ENCODE peak calls at places on chromosome 19, in six cellular contexts. A, P, Y, N, U and X are unnamed samples.

GRCh38 chr19:46927893-46928292 is 67.1 kb downstream of the ARHGAP35 start:
- DNase-seq in N (no peak), Y (no peak), P (no peak), A (no peak), U (no peak), X (no peak)

GRCh38 chr19:7631577-7631976 is 1.9 kb downstream of the PCP2 start:
- DNase-seq in P (no peak), N (no peak), A (no peak), U (no peak), Y (no peak), X (no peak)

GRCh38 chr19:46579286-46579944 is 21.7 kb upstream of the CALM3 start:
- DNase-seq in Y (no peak), N (no peak), A (no peak), U (peak), P (no peak), X (no peak)

GRCh38 chr19:52190679-52191293 is 934 bp downstream of the PPP2R1A start:
- DNase-seq in N (peak), U (no peak), A (no peak), Y (peak), P (peak), X (no peak)

GRCh38 chr19:42279148-42279901 is 10.3 kb downstream of the CIC start:
- DNase-seq in Y (no peak), P (no peak), N (no peak), U (no peak), A (no peak), X (no peak)

GRCh38 chr19:6610934-6611370 is 20.0 kb upstream of the CD70 start:
- DNase-seq in N (peak), Y (peak), U (no peak), A (no peak), P (peak), X (no peak)

GRCh38 chr19:10122066-10122465 is 2.4 kb upstream of the EIF3G start:
- DNase-seq in U (no peak), P (peak), N (peak), Y (peak), A (no peak), X (no peak)

GRCh38 chr19:43337737-43338136 is 15.7 kb upstream of the CD177 start:
- DNase-seq in N (no peak), Y (no peak), A (no peak), P (no peak), U (no peak), X (no peak)

GRCh38 chr19:11092181-11092538 is 2.9 kb downstream of the LDLR start:
- DNase-seq in Y (peak), A (no peak), N (peak), P (peak), U (no peak), X (no peak)

GRCh38 chr19:47483200-47483599 is 819 bp downstream of the KPTN start:
- DNase-seq in U (no peak), Y (no peak), N (no peak), P (no peak), A (no peak), X (no peak)

GRCh38 chr19:10852098-10852800 is 4.0 kb downstream of the C19orf38 start:
- DNase-seq in U (no peak), A (no peak), N (peak), Y (peak), P (peak), X (no peak)

GRCh38 chr19:44718441-44719261 is 19.7 kb downstream of the CEACAM16 start:
- DNase-seq in Y (no peak), P (peak), A (peak), N (peak), U (peak), X (no peak)

GRCh38 chr19:3768015-3768747 is 3.8 kb downstream of the RAX2 start:
- DNase-seq in N (no peak), A (no peak), Y (no peak), P (no peak), U (no peak), X (no peak)

GRCh38 chr19:5150331-5150901 is 181.5 kb downstream of the KDM4B start:
- DNase-seq in U (no peak), A (no peak), P (no peak), N (no peak), Y (no peak), X (no peak)

GRCh38 chr19:48481846-48482639 is 12.9 kb downstream of the CYTH2 start:
- DNase-seq in N (no peak), U (no peak), P (no peak), Y (peak), A (no peak), X (no peak)

GRCh38 chr19:49684983-49685553 is 4.3 kb upstream of the ADM5 start:
- DNase-seq in U (no peak), A (no peak), P (no peak), N (no peak), Y (no peak), X (no peak)
- TF ChIP-seq CTCF in U (no peak), A (no peak), P (no peak), N (no peak), Y (no peak), X (no peak)

GRCh38 chr19:1941146-1942077 is at the start of gene CSNK1G2:
- DNase-seq in N (no peak), A (no peak), P (no peak), U (no peak), Y (no peak), X (no peak)
- TF ChIP-seq CTCF in N (no peak), A (no peak), P (peak), U (no peak), Y (no peak), X (no peak)

DNA sequence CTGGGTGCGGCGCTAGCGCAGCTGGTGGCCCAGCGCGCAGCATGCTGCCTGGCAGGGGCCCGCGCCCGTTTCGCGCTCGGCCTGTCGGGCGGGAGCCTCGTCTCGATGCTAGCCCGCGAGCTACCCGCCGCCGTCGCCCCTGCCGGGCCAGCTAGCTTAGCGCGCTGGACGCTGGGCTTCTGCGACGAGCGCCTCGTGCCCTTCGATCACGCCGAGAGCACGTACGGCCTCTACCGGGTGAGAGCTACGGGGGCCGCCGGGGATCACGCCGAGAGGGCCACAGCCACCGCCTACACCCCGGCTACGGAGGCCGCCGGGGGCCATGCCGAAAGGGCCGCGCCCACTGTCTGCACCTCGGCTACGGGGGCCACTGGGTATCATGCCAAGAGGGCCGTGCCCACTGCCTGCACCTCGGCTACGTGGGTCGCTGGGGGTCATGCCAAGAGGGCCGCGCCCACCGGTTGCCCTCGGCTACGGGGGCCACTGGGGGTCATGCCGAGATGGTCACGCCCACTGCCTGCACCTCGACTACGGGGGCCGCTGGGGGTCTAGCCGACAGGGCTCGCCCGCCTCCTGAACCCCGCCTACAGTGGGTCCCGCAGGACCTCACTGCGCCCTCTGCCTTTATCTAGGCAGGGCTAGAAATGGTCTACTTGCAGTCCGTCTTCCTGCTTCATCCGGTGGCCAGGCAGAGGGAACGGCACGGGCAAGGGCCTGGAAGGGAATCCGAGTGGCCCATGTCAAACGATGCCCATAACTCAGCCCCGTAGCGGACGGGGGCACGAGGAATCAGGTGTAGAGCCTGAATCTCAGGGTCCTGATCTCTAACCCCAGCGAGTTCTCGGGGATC is 500 bp downstream of the PGLS start:
- DNase-seq in N (peak), A (peak), U (peak), Y (peak), P (peak), X (no peak)
- TF ChIP-seq CTCF in N (no peak), A (peak), U (peak), Y (peak), P (no peak), X (no peak)

GRCh38 chr19:53365134-53365898 is at the start of gene ZNF525:
- DNase-seq in N (peak), U (peak), P (peak), Y (peak), A (peak), X (peak)
- TF ChIP-seq CTCF in N (no peak), U (no peak), P (peak), Y (peak), A (peak), X (peak)

GRCh38 chr19:12782174-12782423 is 6.7 kb upstream of the HOOK2 start:
- DNase-seq in N (no peak), U (no peak), Y (no peak), P (no peak), A (no peak), X (no peak)

GRCh38 chr19:12783849-12784393 is 7.4 kb upstream of the JUNB start:
- DNase-seq in N (no peak), P (no peak), U (no peak), Y (no peak), A (peak), X (no peak)

GRCh38 chr19:12784394-12784870 is 6.9 kb upstream of the JUNB start:
- DNase-seq in Y (no peak), N (no peak), P (peak), U (no peak), A (no peak), X (no peak)

GRCh38 chr19:12783226-12783848 is 7.9 kb upstream of the JUNB start:
- DNase-seq in U (no peak), N (no peak), P (no peak), Y (no peak), A (no peak), X (no peak)

DNA sequence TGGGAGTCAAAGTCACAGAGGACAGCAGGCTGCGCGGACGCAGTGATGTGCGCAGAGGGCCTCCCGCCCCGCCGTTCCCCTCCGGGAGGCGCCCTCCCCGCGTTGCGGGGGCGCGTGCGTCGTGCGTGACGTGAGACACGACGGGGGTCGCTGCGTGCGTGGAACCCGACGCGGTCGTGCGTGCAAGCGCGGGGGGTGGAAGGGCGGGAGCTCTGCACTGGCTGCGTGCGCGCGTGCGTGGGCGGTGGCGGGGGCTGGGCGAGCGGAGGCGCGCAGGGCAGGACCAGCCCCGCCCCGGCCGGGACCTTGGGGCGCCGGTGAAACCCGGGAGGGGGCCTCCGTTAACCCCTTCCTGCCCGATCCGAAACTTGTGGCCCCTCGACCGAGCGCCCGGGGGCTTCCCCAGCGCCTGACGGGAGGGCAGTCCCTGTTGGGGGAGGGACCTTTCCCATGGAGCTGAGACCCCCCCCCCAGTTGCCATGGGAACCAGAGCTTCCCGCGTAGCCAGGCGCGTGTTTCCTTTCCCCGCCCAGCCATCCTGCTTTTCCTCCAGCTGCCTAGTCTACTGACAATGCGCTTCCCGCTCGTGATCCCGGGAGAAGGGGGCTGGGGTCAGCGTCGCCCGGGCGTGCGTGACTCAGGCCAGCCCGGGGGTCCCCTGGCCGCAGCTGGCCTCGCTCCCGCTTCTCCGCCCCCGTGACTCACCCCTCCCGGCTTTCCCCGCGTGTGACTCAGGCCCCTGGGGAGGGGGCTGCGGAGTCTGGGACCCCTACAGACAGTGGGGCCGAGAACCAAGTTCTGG is 7.3 kb upstream of the HOOK2 start:
- DNase-seq in U (peak), A (peak), N (peak), Y (no peak), P (peak), X (peak)
- TF ChIP-seq CTCF in U (no peak), A (peak), N (no peak), Y (peak), P (peak), X (no peak)

GRCh38 chr19:38869836-38870607 is 8.1 kb downstream of the RINL start:
- DNase-seq in Y (peak), A (peak), N (no peak), P (peak), U (peak), X (peak)
- TF ChIP-seq CTCF in Y (peak), A (peak), N (peak), P (peak), U (peak), X (peak)

DNA sequence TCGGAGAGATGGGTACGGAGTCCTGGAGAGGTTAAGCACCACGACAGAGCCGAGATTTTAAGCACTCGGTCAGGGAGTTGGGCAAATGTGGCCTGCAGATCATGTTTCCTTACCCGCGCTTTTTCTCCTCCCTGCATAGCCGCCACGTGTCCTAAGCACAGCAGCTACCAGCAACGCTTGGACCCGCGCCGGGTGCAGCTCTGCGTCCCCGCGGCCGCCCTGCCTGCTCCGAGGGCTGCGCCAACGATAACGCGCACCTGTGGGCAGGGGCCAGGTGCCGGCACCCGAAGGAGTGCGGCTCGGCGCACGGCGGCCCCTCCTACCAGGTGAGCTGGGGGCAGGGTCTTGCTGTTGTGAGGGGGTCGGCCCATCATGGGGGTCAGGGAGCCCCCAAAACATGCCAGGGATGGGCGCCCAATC is 24.8 kb upstream of the FXYD3 start:
- DNase-seq in U (no peak), N (no peak), P (no peak), A (no peak), Y (no peak), X (no peak)
- TF ChIP-seq CTCF in U (no peak), N (no peak), P (no peak), A (no peak), Y (peak), X (peak)

GRCh38 chr19:39390759-39391592 is at the start of the genes MED29 and PAF1:
- DNase-seq in Y (peak), P (peak), N (peak), U (peak), A (peak), X (peak)
- TF ChIP-seq CTCF in Y (peak), P (peak), N (no peak), U (no peak), A (peak), X (no peak)